ENCODE peak calls at places on chromosome 13, in eight cellular contexts. One of them, this sample, is unnamed.

GRCh38 chr13:99408703-99409000 is 92.6 kb upstream of the TM9SF2 start:
- DNase-seq in fibroblast of pulmonary artery: no peak
- DNase-seq in transverse colon: no peak
- DNase-seq in uterus: no peak
- DNase-seq in MCF 10A: no peak
- DNase-seq in HL-60: no peak
- DNase-seq in GM12865: no peak
- DNase-seq in CD4-positive, alpha-beta T cell: no peak
- DNase-seq in this sample: no peak

GRCh38 chr13:24284876-24285275 is 24.5 kb upstream of the C1QTNF9 start:
- DNase-seq in GM12865: no peak
- DNase-seq in uterus: no peak
- DNase-seq in fibroblast of pulmonary artery: no peak
- DNase-seq in HL-60: no peak
- DNase-seq in transverse colon: no peak
- DNase-seq in MCF 10A: no peak
- DNase-seq in CD4-positive, alpha-beta T cell: no peak
- DNase-seq in this sample: no peak

GRCh38 chr13:111488466-111489132 is 168.2 kb downstream of the TEX29 start:
- DNase-seq in CD4-positive, alpha-beta T cell: no peak
- DNase-seq in HL-60: no peak
- DNase-seq in GM12865: no peak
- DNase-seq in MCF 10A: no peak
- DNase-seq in transverse colon: no peak
- DNase-seq in fibroblast of pulmonary artery: no peak
- DNase-seq in uterus: no peak
- DNase-seq in this sample: no peak

GRCh38 chr13:65638572-65639168 is 1591.5 kb downstream of the PCDH9 start:
- DNase-seq in GM12865: peak; percentile 52
- DNase-seq in HL-60: no peak
- DNase-seq in MCF 10A: peak; percentile 53
- DNase-seq in uterus: no peak
- DNase-seq in transverse colon: no peak
- DNase-seq in CD4-positive, alpha-beta T cell: no peak
- DNase-seq in fibroblast of pulmonary artery: peak; percentile 79
- DNase-seq in this sample: peak; percentile 9

GRCh38 chr13:61202042-61202441 is 213.6 kb downstream of the PCDH20 start:
- DNase-seq in CD4-positive, alpha-beta T cell: no peak
- DNase-seq in GM12865: no peak
- DNase-seq in MCF 10A: no peak
- DNase-seq in transverse colon: no peak
- DNase-seq in fibroblast of pulmonary artery: no peak
- DNase-seq in uterus: no peak
- DNase-seq in HL-60: no peak
- DNase-seq in this sample: no peak

GRCh38 chr13:23509781-23510543 is 60.2 kb upstream of the TNFRSF19 start:
- DNase-seq in transverse colon: no peak
- DNase-seq in uterus: no peak
- DNase-seq in GM12865: no peak
- DNase-seq in HL-60: no peak
- DNase-seq in CD4-positive, alpha-beta T cell: no peak
- DNase-seq in fibroblast of pulmonary artery: peak; percentile 80
- DNase-seq in MCF 10A: peak; percentile 0
- DNase-seq in this sample: no peak

GRCh38 chr13:113083402-113084061 is 22.1 kb upstream of the F7 start:
- DNase-seq in GM12865: no peak
- DNase-seq in uterus: no peak
- DNase-seq in HL-60: no peak
- DNase-seq in fibroblast of pulmonary artery: peak; percentile 41
- DNase-seq in MCF 10A: peak; percentile 48
- DNase-seq in transverse colon: peak; percentile 41
- DNase-seq in CD4-positive, alpha-beta T cell: no peak
- DNase-seq in this sample: no peak

GRCh38 chr13:32530841-32531253 is 7.7 kb downstream of the N4BP2L2 start:
- DNase-seq in MCF 10A: peak; percentile 33
- DNase-seq in transverse colon: no peak
- DNase-seq in GM12865: peak; percentile 59
- DNase-seq in CD4-positive, alpha-beta T cell: no peak
- DNase-seq in fibroblast of pulmonary artery: peak; percentile 77
- DNase-seq in HL-60: no peak
- DNase-seq in uterus: peak; percentile 30
- DNase-seq in this sample: no peak

GRCh38 chr13:27336005-27336673 is 65.5 kb downstream of the RASL11A start:
- DNase-seq in CD4-positive, alpha-beta T cell: no peak
- DNase-seq in fibroblast of pulmonary artery: no peak
- DNase-seq in uterus: no peak
- DNase-seq in HL-60: no peak
- DNase-seq in transverse colon: no peak
- DNase-seq in MCF 10A: no peak
- DNase-seq in GM12865: no peak
- DNase-seq in this sample: no peak

GRCh38 chr13:36124236-36124822 is 6.9 kb downstream of the DCLK1 start:
- DNase-seq in uterus: no peak
- DNase-seq in GM12865: no peak
- DNase-seq in MCF 10A: peak; percentile 74
- DNase-seq in transverse colon: no peak
- DNase-seq in HL-60: no peak
- DNase-seq in CD4-positive, alpha-beta T cell: no peak
- DNase-seq in fibroblast of pulmonary artery: peak; percentile 86
- DNase-seq in this sample: no peak

GRCh38 chr13:92590503-92590908 is 636.1 kb upstream of the GPC6 start:
- DNase-seq in HL-60: no peak
- DNase-seq in transverse colon: no peak
- DNase-seq in GM12865: no peak
- DNase-seq in fibroblast of pulmonary artery: peak; percentile 55
- DNase-seq in MCF 10A: peak; percentile 39
- DNase-seq in CD4-positive, alpha-beta T cell: no peak
- DNase-seq in uterus: no peak
- DNase-seq in this sample: no peak

GRCh38 chr13:23292596-23292995 is 111.8 kb downstream of the SGCG start:
- DNase-seq in transverse colon: no peak
- DNase-seq in MCF 10A: no peak
- DNase-seq in uterus: no peak
- DNase-seq in GM12865: no peak
- DNase-seq in HL-60: no peak
- DNase-seq in CD4-positive, alpha-beta T cell: no peak
- DNase-seq in fibroblast of pulmonary artery: peak; percentile 42
- DNase-seq in this sample: no peak

GRCh38 chr13:22945321-22946226 is 235.2 kb upstream of the SGCG start:
- DNase-seq in transverse colon: no peak
- DNase-seq in fibroblast of pulmonary artery: no peak
- DNase-seq in HL-60: no peak
- DNase-seq in uterus: no peak
- DNase-seq in MCF 10A: no peak
- DNase-seq in CD4-positive, alpha-beta T cell: no peak
- DNase-seq in GM12865: no peak
- DNase-seq in this sample: no peak

GRCh38 chr13:112103971-112104872 is 37.3 kb downstream of the SOX1 start:
- DNase-seq in CD4-positive, alpha-beta T cell: no peak
- DNase-seq in GM12865: no peak
- DNase-seq in fibroblast of pulmonary artery: no peak
- DNase-seq in MCF 10A: no peak
- DNase-seq in HL-60: no peak
- DNase-seq in uterus: no peak
- DNase-seq in transverse colon: no peak
- DNase-seq in this sample: peak; percentile 55

GRCh38 chr13:113902956-113903355 is 39.1 kb upstream of the GAS6 start:
- DNase-seq in CD4-positive, alpha-beta T cell: no peak
- DNase-seq in GM12865: no peak
- DNase-seq in uterus: no peak
- DNase-seq in MCF 10A: no peak
- DNase-seq in fibroblast of pulmonary artery: no peak
- DNase-seq in HL-60: no peak
- DNase-seq in transverse colon: no peak
- DNase-seq in this sample: no peak

GRCh38 chr13:49246850-49247721 is 639 bp upstream of the CDADC1 start:
- DNase-seq in HL-60: no peak
- DNase-seq in fibroblast of pulmonary artery: no peak
- DNase-seq in uterus: no peak
- DNase-seq in MCF 10A: no peak
- DNase-seq in GM12865: no peak
- DNase-seq in transverse colon: no peak
- DNase-seq in CD4-positive, alpha-beta T cell: no peak
- DNase-seq in this sample: no peak

GRCh38 chr13:49253997-49254396 is 6.3 kb downstream of the CDADC1 start:
- DNase-seq in HL-60: no peak
- DNase-seq in fibroblast of pulmonary artery: no peak
- DNase-seq in CD4-positive, alpha-beta T cell: no peak
- DNase-seq in transverse colon: no peak
- DNase-seq in MCF 10A: no peak
- DNase-seq in GM12865: no peak
- DNase-seq in uterus: no peak
- DNase-seq in this sample: no peak

GRCh38 chr13:49253310-49253709 is 5.6 kb downstream of the CDADC1 start:
- DNase-seq in CD4-positive, alpha-beta T cell: no peak
- DNase-seq in fibroblast of pulmonary artery: no peak
- DNase-seq in GM12865: no peak
- DNase-seq in HL-60: no peak
- DNase-seq in uterus: no peak
- DNase-seq in transverse colon: no peak
- DNase-seq in MCF 10A: no peak
- DNase-seq in this sample: no peak

GRCh38 chr13:49247722-49248432 is at the start of gene CDADC1:
- DNase-seq in transverse colon: peak; percentile 98
- DNase-seq in GM12865: peak; percentile 95
- DNase-seq in CD4-positive, alpha-beta T cell: peak; percentile 76
- DNase-seq in uterus: peak; percentile 98
- DNase-seq in fibroblast of pulmonary artery: peak; percentile 97
- DNase-seq in MCF 10A: peak; percentile 95
- DNase-seq in HL-60: peak; percentile 91
- DNase-seq in this sample: peak; percentile 96

DNA sequence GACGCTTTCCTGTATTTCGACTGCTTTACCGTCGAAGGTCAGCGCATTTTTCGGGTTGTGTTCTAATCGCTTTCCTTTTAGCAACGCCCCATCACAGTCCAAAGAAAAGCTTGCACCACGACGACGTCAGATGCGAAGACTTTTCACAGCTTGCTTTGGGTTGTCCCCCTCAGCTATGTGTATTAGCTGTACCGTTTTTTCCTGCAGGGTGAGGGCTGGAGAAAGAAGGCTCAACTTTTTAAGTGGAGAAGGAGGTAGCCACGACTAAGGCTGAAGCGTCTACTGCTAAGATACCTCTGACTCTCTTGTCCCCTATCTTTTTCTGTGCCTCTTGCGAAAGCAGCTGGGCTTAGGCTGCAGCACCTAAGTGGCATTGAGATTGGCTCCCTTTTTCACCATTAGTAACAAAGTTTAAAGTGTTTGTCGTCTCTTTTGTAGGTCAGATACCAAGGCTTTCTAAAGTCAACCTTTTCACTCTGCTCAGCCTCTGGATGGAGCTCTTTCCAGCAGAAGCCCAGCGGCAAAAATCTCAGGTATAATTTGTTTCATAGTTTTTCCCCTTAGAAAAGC is 793 bp downstream of the CDADC1 start:
- DNase-seq in HL-60: no peak
- DNase-seq in CD4-positive, alpha-beta T cell: no peak
- DNase-seq in MCF 10A: no peak
- DNase-seq in fibroblast of pulmonary artery: no peak
- DNase-seq in uterus: peak; percentile 23
- DNase-seq in transverse colon: no peak
- DNase-seq in GM12865: peak; percentile 19
- DNase-seq in this sample: no peak
- TF ChIP-seq CTCF in HL-60: no peak
- TF ChIP-seq CTCF in CD4-positive, alpha-beta T cell: no peak
- TF ChIP-seq CTCF in MCF 10A: no peak
- TF ChIP-seq CTCF in fibroblast of pulmonary artery: peak; percentile 31
- TF ChIP-seq CTCF in uterus: no peak
- TF ChIP-seq CTCF in transverse colon: no peak
- TF ChIP-seq CTCF in GM12865: no peak
- TF ChIP-seq CTCF in this sample: no peak

DNA sequence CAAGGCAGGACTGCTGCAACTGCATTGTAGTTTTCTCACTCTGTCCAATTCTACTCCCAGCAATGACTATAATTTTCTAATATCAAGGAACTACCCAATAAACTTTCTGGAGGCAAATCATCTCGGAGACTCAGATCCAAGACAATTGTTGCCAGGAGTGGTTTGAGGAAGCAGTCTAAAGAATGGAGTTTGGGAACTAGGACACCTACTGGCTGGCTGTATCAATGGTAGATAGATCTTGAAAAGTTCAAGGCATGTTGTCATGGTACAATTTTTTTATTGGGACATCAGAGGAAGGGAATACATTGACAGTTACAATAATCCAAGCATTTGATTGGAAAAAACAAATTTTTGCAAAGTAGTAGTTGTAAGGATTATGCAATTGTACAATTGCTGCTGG is 648.3 kb upstream of the SLITRK6 start:
- DNase-seq in uterus: no peak
- DNase-seq in fibroblast of pulmonary artery: no peak
- DNase-seq in MCF 10A: no peak
- DNase-seq in transverse colon: no peak
- DNase-seq in CD4-positive, alpha-beta T cell: no peak
- DNase-seq in GM12865: no peak
- DNase-seq in HL-60: no peak
- DNase-seq in this sample: no peak
- TF ChIP-seq CTCF in uterus: no peak
- TF ChIP-seq CTCF in fibroblast of pulmonary artery: no peak
- TF ChIP-seq CTCF in MCF 10A: no peak
- TF ChIP-seq CTCF in transverse colon: no peak
- TF ChIP-seq CTCF in CD4-positive, alpha-beta T cell: no peak
- TF ChIP-seq CTCF in GM12865: no peak
- TF ChIP-seq CTCF in HL-60: no peak
- TF ChIP-seq CTCF in this sample: no peak

DNA sequence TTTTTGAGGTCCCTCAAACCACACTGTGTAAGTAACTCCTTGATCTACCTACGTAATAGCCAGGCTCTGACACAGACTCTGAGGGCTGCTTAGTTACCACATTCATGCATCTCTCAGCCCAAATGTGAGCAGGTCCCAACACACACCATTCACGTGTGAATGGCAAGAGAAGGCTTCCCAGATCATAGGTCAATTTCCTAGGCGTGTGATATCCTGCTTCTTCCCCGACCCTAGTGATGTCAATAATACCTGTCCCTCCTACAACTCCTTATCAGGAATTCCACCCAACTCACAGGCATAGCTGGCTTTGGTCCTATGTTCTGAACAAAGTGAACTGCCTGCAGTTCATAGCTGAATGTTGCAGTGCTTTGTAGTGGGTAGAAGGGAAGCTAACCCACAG is 334.5 kb downstream of the RFC3 start:
- DNase-seq in CD4-positive, alpha-beta T cell: no peak
- DNase-seq in uterus: no peak
- DNase-seq in MCF 10A: no peak
- DNase-seq in fibroblast of pulmonary artery: peak; percentile 10
- DNase-seq in GM12865: no peak
- DNase-seq in HL-60: no peak
- DNase-seq in transverse colon: no peak
- DNase-seq in this sample: no peak
- TF ChIP-seq CTCF in CD4-positive, alpha-beta T cell: no peak
- TF ChIP-seq CTCF in uterus: no peak
- TF ChIP-seq CTCF in MCF 10A: no peak
- TF ChIP-seq CTCF in fibroblast of pulmonary artery: no peak
- TF ChIP-seq CTCF in GM12865: no peak
- TF ChIP-seq CTCF in HL-60: no peak
- TF ChIP-seq CTCF in transverse colon: no peak
- TF ChIP-seq CTCF in this sample: no peak

DNA sequence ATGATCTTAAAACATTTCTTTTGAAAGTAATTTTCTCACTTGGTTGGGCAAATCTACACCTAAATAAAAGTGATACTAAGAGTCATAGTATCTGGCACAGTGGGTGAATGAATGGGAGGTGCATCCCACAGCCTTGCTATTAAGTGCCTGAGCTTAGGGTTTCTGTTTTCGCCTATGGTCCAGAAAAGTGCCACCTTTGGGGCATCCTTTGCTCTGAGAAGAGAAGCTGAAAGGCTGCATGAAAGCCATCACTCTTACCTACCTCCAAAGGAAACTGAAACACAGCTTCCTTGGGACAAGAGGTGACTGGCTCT is 55.6 kb upstream of the AKAP11 start:
- DNase-seq in transverse colon: no peak
- DNase-seq in MCF 10A: no peak
- DNase-seq in CD4-positive, alpha-beta T cell: no peak
- DNase-seq in HL-60: no peak
- DNase-seq in fibroblast of pulmonary artery: no peak
- DNase-seq in GM12865: no peak
- DNase-seq in uterus: no peak
- DNase-seq in this sample: no peak
- TF ChIP-seq CTCF in transverse colon: no peak
- TF ChIP-seq CTCF in MCF 10A: no peak
- TF ChIP-seq CTCF in CD4-positive, alpha-beta T cell: peak; percentile 1
- TF ChIP-seq CTCF in HL-60: no peak
- TF ChIP-seq CTCF in fibroblast of pulmonary artery: no peak
- TF ChIP-seq CTCF in GM12865: no peak
- TF ChIP-seq CTCF in uterus: no peak
- TF ChIP-seq CTCF in this sample: no peak

This sample was measured in neural crest cell.